ENCODE peak calls at places on chromosomes 2 and 18, in seven cellular contexts. Y is ascending aorta, A is ovary, G is GM12865, Z is astrocyte, P is mucosa of descending colon, E is mammary epithelial cell. L is an unnamed sample.

GRCh38 chr18:62659698-62660097 is 55.6 kb upstream of the PHLPP1 start:
- DNase-seq in Y (no peak), A (no peak), G (peak; percentile 29), Z (no peak), P (no peak), E (no peak), L (no peak)

GRCh38 chr2:206988884-206989283 is 49.6 kb downstream of the CPO start:
- DNase-seq in Y (no peak), A (no peak), G (no peak), Z (no peak), P (no peak), E (no peak), L (no peak)

GRCh38 chr2:174350018-174350417 is 15.3 kb downstream of the SP9 start:
- DNase-seq in Y (no peak), A (no peak), G (no peak), Z (no peak), P (no peak), E (no peak), L (no peak)

GRCh38 chr2:149894226-149894625 is 306.7 kb upstream of the MMADHC start:
- DNase-seq in Y (no peak), A (no peak), G (no peak), Z (no peak), P (no peak), E (peak; percentile 54), L (no peak)

GRCh38 chr2:45699032-45699658 is 47.7 kb downstream of the PRKCE start:
- DNase-seq in Y (no peak), A (no peak), G (peak; percentile 21), Z (peak; percentile 76), P (no peak), E (peak; percentile 59), L (no peak)

GRCh38 chr2:42567806-42568429 is 514 bp upstream of the MTA3 start:
- DNase-seq in Y (no peak), A (peak; percentile 68), G (peak; percentile 85), Z (no peak), P (peak; percentile 73), E (no peak), L (no peak)

GRCh38 chr2:24454258-24454657 is 36.8 kb upstream of the NCOA1 start:
- DNase-seq in Y (no peak), A (no peak), G (no peak), Z (peak; percentile 47), P (no peak), E (no peak), L (no peak)

GRCh38 chr2:239305771-239306170 is 95.0 kb downstream of the HDAC4 start:
- DNase-seq in Y (no peak), A (peak; percentile 14), G (no peak), Z (no peak), P (no peak), E (no peak), L (no peak)

GRCh38 chr2:102615620-102616436 is 3.5 kb upstream of the SLC9A2 start:
- DNase-seq in Y (no peak), A (no peak), G (peak; percentile 76), Z (peak; percentile 24), P (peak; percentile 64), E (peak; percentile 53), L (no peak)

GRCh38 chr2:10297950-10298349 is 4.8 kb upstream of the HPCAL1 start:
- DNase-seq in Y (no peak), A (no peak), G (no peak), Z (peak; percentile 81), P (no peak), E (peak; percentile 84), L (no peak)

GRCh38 chr2:122481717-122482116 is 726.3 kb downstream of the TSN start:
- DNase-seq in Y (no peak), A (no peak), G (peak; percentile 3), Z (no peak), P (no peak), E (peak; percentile 6), L (no peak)

GRCh38 chr2:79860233-79861058 is 347.6 kb downstream of the CTNNA2 start:
- DNase-seq in Y (no peak), A (no peak), G (no peak), Z (peak; percentile 20), P (no peak), E (no peak), L (no peak)

GRCh38 chr2:27250652-27251379 is 12.0 kb downstream of the SLC30A3 start:
- DNase-seq in Y (no peak), A (no peak), G (no peak), Z (no peak), P (no peak), E (no peak), L (no peak)

GRCh38 chr2:171814883-171815282 is 79.2 kb downstream of the SLC25A12 start:
- DNase-seq in Y (no peak), A (no peak), G (no peak), Z (no peak), P (no peak), E (no peak), L (no peak)

GRCh38 chr18:11163668-11164067 is 14.3 kb upstream of the PIEZO2 start:
- DNase-seq in Y (no peak), A (no peak), G (peak; percentile 23), Z (no peak), P (no peak), E (no peak), L (no peak)

GRCh38 chr18:58624011-58624410 is 4.9 kb downstream of the ALPK2 start:
- DNase-seq in Y (no peak), A (no peak), G (no peak), Z (peak; percentile 39), P (no peak), E (no peak), L (no peak)

GRCh38 chr2:180847073-180847472 is 133.3 kb upstream of the UBE2E3 start:
- DNase-seq in Y (no peak), A (no peak), G (no peak), Z (no peak), P (no peak), E (no peak), L (no peak)

GRCh38 chr2:19207452-19207851 is 151.0 kb downstream of the OSR1 start:
- DNase-seq in Y (no peak), A (no peak), G (no peak), Z (no peak), P (no peak), E (no peak), L (no peak)

GRCh38 chr2:189698020-189698887 is 23.8 kb downstream of the ANKAR start:
- DNase-seq in Y (no peak), A (peak; percentile 32), G (peak; percentile 54), Z (peak; percentile 10), P (no peak), E (peak; percentile 19), L (no peak)

DNA sequence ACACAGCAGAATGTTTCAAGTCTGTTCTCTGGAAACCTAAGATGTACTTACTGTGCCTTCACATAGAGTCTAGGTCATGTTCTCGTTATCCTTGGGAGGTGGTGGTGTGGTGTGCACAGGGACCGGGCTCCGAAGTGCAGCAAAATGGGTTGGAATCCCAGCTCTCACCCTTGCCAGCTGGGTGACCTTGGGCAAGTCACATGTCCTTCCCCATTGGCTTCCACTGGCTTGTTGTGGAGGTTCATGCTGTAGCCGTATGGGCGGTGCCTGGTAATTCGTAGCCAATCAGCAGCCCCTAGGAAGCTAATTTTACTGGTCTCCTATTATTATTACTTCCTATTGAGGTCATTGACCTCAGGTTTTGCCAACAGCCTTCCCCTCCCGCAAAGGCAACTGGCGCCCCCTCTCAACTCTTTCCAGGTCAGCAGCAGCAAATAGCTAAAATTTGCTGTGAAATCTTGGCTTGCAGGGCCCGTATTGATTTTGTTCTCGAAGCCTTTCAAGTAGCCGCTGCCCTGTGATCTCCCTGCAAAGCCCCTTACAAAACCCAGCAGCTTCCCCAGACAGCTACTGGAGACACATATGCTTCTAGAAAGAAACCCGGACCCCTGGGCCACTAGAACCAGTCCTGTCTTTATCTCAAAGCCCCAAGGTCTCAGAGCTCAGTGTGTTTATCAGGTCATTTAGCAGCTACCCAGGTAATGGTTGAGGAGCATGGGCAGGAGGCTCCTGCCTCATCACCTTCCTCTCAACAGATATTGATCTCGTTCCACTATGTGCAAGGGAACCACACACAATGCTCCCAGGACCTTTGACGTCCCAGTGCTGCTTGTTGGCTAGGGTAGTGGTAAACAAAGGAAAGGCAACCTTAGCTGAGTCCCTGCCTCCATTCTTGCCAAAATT is 66.5 kb upstream of the SLC1A4 start:
- DNase-seq in Y (no peak), A (no peak), G (no peak), Z (no peak), P (no peak), E (no peak), L (no peak)
- TF ChIP-seq CTCF in Y (no peak), A (no peak), G (no peak), Z (no peak), P (no peak), E (no peak), L (no peak)

GRCh38 chr2:98795535-98795902 is 64.6 kb upstream of the MGAT4A start:
- DNase-seq in Y (no peak), A (no peak), G (no peak), Z (no peak), P (no peak), E (no peak), L (no peak)

GRCh38 chr2:98796775-98797544 is 66.0 kb upstream of the MGAT4A start:
- DNase-seq in Y (no peak), A (no peak), G (no peak), Z (no peak), P (no peak), E (no peak), L (no peak)

GRCh38 chr2:98794214-98794810 is 63.4 kb upstream of the MGAT4A start:
- DNase-seq in Y (no peak), A (no peak), G (no peak), Z (no peak), P (no peak), E (no peak), L (no peak)

GRCh38 chr2:98793275-98793674 is 62.3 kb upstream of the MGAT4A start:
- DNase-seq in Y (no peak), A (no peak), G (no peak), Z (peak; percentile 25), P (no peak), E (peak; percentile 77), L (no peak)

GRCh38 chr2:98795903-98796676 is 65.2 kb upstream of the MGAT4A start:
- DNase-seq in Y (no peak), A (no peak), G (no peak), Z (no peak), P (no peak), E (no peak), L (no peak)
- TF ChIP-seq CTCF in Y (no peak), A (no peak), G (no peak), Z (no peak), P (no peak), E (no peak), L (no peak)

GRCh38 chr2:202193305-202193704 is 45.1 kb downstream of the SUMO1 start:
- DNase-seq in Y (no peak), A (no peak), G (no peak), Z (no peak), P (no peak), E (no peak), L (no peak)

GRCh38 chr2:202196727-202197126 is 41.7 kb downstream of the SUMO1 start:
- DNase-seq in Y (no peak), A (no peak), G (no peak), Z (no peak), P (no peak), E (no peak), L (no peak)

GRCh38 chr2:202194418-202194817 is 44.0 kb downstream of the SUMO1 start:
- DNase-seq in Y (no peak), A (no peak), G (no peak), Z (no peak), P (no peak), E (no peak), L (no peak)

GRCh38 chr2:202193881-202194353 is 44.5 kb downstream of the SUMO1 start:
- DNase-seq in Y (no peak), A (no peak), G (no peak), Z (no peak), P (no peak), E (no peak), L (no peak)
- TF ChIP-seq CTCF in Y (no peak), A (no peak), G (no peak), Z (no peak), P (no peak), E (no peak), L (no peak)

GRCh38 chr2:67733517-67733916 is 329.3 kb downstream of the C1D start:
- DNase-seq in Y (no peak), A (no peak), G (peak; percentile 24), Z (no peak), P (no peak), E (peak; percentile 6), L (no peak)
- TF ChIP-seq CTCF in Y (no peak), A (no peak), G (peak; percentile 53), Z (peak; percentile 26), P (no peak), E (peak; percentile 50), L (no peak)